ENCODE peak calls at places on chromosomes 6 and 20, in ten cellular contexts. X, H, E, K, B, N, W, A, Q and D are unnamed samples.

GRCh38 chr6:35931120-35931561 is 10.2 kb upstream of the SRPK1 start:
- DNase-seq in B (no peak), Q (peak; percentile 19), K (no peak), X (no peak), N (no peak), E (no peak), W (no peak), A (no peak), H (no peak), D (no peak)

GRCh38 chr20:40900816-40901215 is 127.8 kb upstream of the TOP1 start:
- DNase-seq in X (no peak), N (no peak), Q (no peak), E (no peak), K (no peak), H (no peak), A (no peak), W (no peak), B (no peak), D (no peak)

GRCh38 chr6:40436685-40437604 is 150.2 kb downstream of the LRFN2 start:
- DNase-seq in A (no peak), X (no peak), H (no peak), W (peak; percentile 4), Q (no peak), E (no peak), K (no peak), N (peak; percentile 29), B (no peak), D (peak; percentile 25)

GRCh38 chr20:45911486-45912343 is at the start of gene PLTP:
- DNase-seq in W (peak; percentile 82), X (no peak), K (peak; percentile 58), E (peak; percentile 81), Q (peak; percentile 85), N (peak; percentile 84), H (peak; percentile 79), B (peak; percentile 60), A (peak; percentile 72), D (peak; percentile 48)

GRCh38 chr6:32816746-32817204 is at the start of gene HLA-DOB:
- DNase-seq in B (peak; percentile 16), E (peak; percentile 8), W (peak; percentile 64), N (peak; percentile 4), A (no peak), X (no peak), K (no peak), H (no peak), Q (peak; percentile 14), D (peak; percentile 38)

GRCh38 chr6:25277401-25277800 is 1.8 kb upstream of the CARMIL1 start:
- DNase-seq in A (no peak), E (no peak), X (no peak), Q (no peak), N (no peak), K (no peak), H (no peak), B (no peak), W (no peak), D (no peak)

GRCh38 chr6:52409499-52409898 is 10.6 kb upstream of the EFHC1 start:
- DNase-seq in N (peak; percentile 83), B (peak; percentile 39), E (peak; percentile 42), H (no peak), A (no peak), Q (no peak), X (no peak), K (no peak), W (peak; percentile 25), D (peak; percentile 72)

GRCh38 chr6:20631525-20631924 is 97.3 kb downstream of the CDKAL1 start:
- DNase-seq in X (no peak), E (no peak), W (peak; percentile 17), Q (no peak), A (no peak), H (peak; percentile 6), B (no peak), N (peak; percentile 47), K (no peak), D (peak; percentile 60)

GRCh38 chr6:5995705-5996686 is 10.7 kb downstream of the NRN1 start:
- DNase-seq in E (no peak), A (peak; percentile 86), H (peak; percentile 83), N (peak; percentile 97), X (no peak), B (peak; percentile 78), W (no peak), K (no peak), Q (peak; percentile 75), D (peak; percentile 85)

DNA sequence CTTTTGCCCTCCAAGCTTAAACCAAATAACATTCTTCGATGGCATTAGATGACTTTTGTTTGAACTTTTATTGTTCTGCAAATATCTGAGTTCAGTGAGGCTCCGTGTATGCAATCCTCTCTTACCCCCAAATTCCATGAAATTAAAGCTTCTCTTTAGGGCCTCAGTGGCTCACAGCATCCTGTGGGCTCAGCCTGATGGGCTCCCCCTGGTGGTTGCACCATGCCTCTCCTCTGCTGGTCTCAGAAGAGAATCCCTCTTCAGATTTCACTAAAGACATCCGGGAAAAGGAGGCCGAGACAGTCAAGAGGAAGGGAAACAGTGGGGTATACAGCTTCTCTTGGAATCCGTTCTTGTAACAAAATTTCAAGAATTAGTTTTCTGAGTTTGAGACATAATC is 331.6 kb upstream of the NT5E start:
- DNase-seq in E (no peak), A (no peak), H (no peak), B (no peak), X (no peak), N (no peak), K (no peak), W (no peak), Q (no peak), D (no peak)
- TF ChIP-seq CTCF in E (peak; percentile 5), A (no peak), H (no peak), B (no peak), X (no peak), N (peak; percentile 32), K (no peak), W (peak; percentile 26), Q (peak; percentile 27), D (peak; percentile 17)

GRCh38 chr6:55180258-55180657 is 5.9 kb downstream of the HCRTR2 start:
- DNase-seq in Q (no peak), H (no peak), N (peak; percentile 23), K (no peak), A (no peak), E (no peak), B (no peak), W (no peak), X (no peak), D (no peak)

GRCh38 chr6:55176958-55177357 is 2.6 kb downstream of the HCRTR2 start:
- DNase-seq in K (no peak), A (no peak), H (no peak), W (peak; percentile 35), Q (peak; percentile 59), B (no peak), E (peak; percentile 52), X (no peak), N (no peak), D (peak; percentile 1)

GRCh38 chr6:55175078-55175777 is 913 bp downstream of the HCRTR2 start:
- DNase-seq in K (no peak), Q (no peak), X (no peak), A (no peak), N (no peak), H (no peak), W (no peak), E (no peak), B (no peak), D (no peak)

GRCh38 chr6:55175778-55176084 is 1.4 kb downstream of the HCRTR2 start:
- DNase-seq in Q (no peak), W (no peak), B (no peak), A (no peak), N (no peak), E (no peak), H (no peak), X (no peak), K (no peak), D (no peak)

DNA sequence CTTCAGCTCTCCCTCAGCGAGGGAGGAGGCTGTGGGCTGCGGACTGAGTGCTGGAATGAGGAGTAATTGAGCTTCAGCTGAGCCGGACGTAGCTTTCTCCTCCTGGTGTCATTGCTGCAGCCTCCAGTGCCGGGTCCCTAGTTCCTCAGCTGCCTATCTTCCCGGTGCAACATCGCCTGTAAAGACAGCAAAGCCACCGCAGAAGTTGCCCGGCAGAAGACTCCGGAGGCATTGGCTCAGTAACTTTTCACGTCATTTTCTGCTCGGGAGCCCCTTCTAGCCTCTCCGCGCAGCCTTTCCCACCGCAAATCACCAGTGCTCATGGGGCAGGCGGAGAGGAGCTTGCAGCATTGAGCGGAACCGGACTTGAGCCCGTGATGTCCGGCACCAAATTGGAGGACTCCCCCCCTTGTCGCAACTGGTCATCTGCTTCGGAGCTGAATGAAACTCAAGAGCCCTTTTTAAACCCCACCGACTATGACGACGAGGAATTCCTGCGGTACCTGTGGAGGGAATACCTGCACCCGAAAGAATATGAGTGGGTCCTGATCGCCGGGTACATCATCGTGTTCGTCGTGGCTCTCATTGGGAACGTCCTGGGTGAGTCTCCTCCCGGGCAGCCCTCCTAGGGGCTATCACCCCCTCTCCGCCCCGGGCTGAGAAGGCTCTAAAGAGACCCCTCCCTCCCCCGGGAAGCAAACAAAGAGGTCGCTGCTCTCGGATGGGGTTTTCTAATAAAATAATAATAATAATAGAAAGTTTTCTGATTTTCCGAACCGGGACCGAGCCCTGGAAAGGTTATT is at the start of gene HCRTR2:
- DNase-seq in B (no peak), E (peak; percentile 7), W (peak; percentile 1), Q (peak; percentile 17), H (no peak), K (no peak), A (no peak), N (peak; percentile 52), X (no peak), D (no peak)
- H3K4me3 ChIP-seq in B (peak within 1 kb of the TSS; percentile 32), E (peak within 1 kb of the TSS; percentile 45), W (no peak within 1 kb of the TSS), Q (peak within 1 kb of the TSS; percentile 1), H (peak within 1 kb of the TSS; percentile 18), K (no peak within 1 kb of the TSS), A (no peak within 1 kb of the TSS), N (no peak within 1 kb of the TSS), X (no peak within 1 kb of the TSS), D (no peak within 1 kb of the TSS)

GRCh38 chr6:142045380-142046270 is 87.1 kb upstream of the GJE1 start:
- DNase-seq in W (peak; percentile 72), Q (peak; percentile 30), E (peak; percentile 76), B (no peak), K (no peak), H (no peak), N (no peak), X (no peak), A (no peak), D (peak; percentile 71)
- TF ChIP-seq CTCF in W (peak; percentile 50), Q (peak; percentile 43), E (peak; percentile 40), B (no peak), K (no peak), H (peak; percentile 21), N (peak; percentile 51), X (peak; percentile 48), A (no peak), D (peak; percentile 53)

DNA sequence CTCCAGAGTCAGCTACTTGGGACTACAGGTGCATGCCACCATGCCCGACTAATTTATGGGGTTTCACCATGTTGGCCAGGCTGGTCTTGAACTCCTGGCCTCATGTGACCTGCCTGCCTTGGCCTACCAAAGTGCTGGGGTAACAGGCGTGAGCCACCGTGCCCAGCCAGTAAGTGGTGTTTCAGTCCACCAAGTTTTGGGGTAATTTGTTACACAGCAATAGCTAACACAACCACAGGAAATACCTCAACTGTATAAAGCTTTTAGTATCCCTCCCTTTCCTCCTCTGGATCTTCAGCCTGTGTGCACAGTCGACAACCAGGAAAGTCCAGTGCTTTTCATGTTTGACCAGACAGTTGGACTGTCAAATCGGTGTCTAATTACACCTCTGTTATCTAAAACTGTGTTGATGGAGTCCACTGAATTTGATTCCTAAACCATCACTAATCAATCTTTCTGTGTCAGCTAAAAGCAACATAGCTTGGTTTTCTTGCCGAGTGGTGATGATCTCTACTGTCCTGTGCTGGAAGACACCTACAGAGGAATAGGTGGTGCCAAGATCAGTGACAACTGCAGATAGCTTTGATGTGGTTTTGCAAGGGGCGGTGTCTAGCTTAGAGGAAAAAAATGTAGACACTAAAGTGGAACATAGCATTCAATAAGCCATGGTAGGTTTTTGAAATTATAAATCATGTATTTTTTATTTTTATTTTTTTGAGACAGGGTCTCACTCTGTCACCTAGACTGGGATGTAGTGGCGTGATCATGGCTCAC is 22.2 kb upstream of the ZBTB2 start:
- DNase-seq in A (no peak), Q (no peak), W (no peak), B (no peak), X (no peak), N (no peak), H (no peak), E (no peak), K (no peak), D (no peak)
- H3K4me3 ChIP-seq in A (no peak overlapping the region), Q (no peak overlapping the region), W (no peak overlapping the region), B (no peak overlapping the region), X (no peak overlapping the region), N (no peak overlapping the region), H (no peak overlapping the region), E (no peak overlapping the region), K (no peak overlapping the region), D (no peak overlapping the region)